ENCODE peak calls at places on chromosomes 1 and 21, in five cellular contexts. K is activated T-cell treated with anti-CD3 and anti-CD28 coated beads, Interleukin-2, amount 50 U/mL, for 1 hour; I is left colon; W is posterior cingulate gyrus; Y is lower leg skin. E is an unnamed sample.

GRCh38 chr21:44921928-44922327 is 1.2 kb upstream of the ITGB2 start:
- DNase-seq in K (no peak), I (no peak), W (peak; percentile 26), Y (no peak), E (no peak)

GRCh38 chr1:207014728-207015127 is 17.8 kb downstream of the C1orf116 start:
- DNase-seq in K (no peak), I (no peak), W (no peak), Y (no peak), E (no peak)

GRCh38 chr1:52825868-52826267 is 16.7 kb upstream of the ZYG11A start:
- DNase-seq in K (no peak), I (no peak), W (no peak), Y (no peak), E (peak; percentile 48)

GRCh38 chr1:158735848-158736247 is 15.3 kb upstream of the OR6K3 start:
- DNase-seq in K (no peak), I (no peak), W (no peak), Y (no peak), E (no peak)

GRCh38 chr1:225926551-225927113 is 2.6 kb upstream of the PYCR2 start:
- DNase-seq in K (no peak), I (no peak), W (peak; percentile 1), Y (no peak), E (peak; percentile 36)

GRCh38 chr1:214289574-214290272 is 8.8 kb downstream of the SMYD2 start:
- DNase-seq in K (no peak), I (no peak), W (no peak), Y (no peak), E (no peak)

GRCh38 chr21:43940329-43940653 is 71.8 kb upstream of the TRAPPC10 start:
- DNase-seq in K (no peak), I (no peak), W (no peak), Y (no peak), E (no peak)

GRCh38 chr1:109783436-109783835 is 19.7 kb upstream of the EPS8L3 start:
- DNase-seq in K (no peak), I (peak; percentile 23), W (no peak), Y (no peak), E (no peak)

GRCh38 chr1:232968965-232969364 is 18.6 kb downstream of the NTPCR start:
- DNase-seq in K (no peak), I (no peak), W (no peak), Y (no peak), E (peak; percentile 7)

GRCh38 chr1:150765229-150765976 is at the start of gene CTSS:
- DNase-seq in K (no peak), I (no peak), W (no peak), Y (no peak), E (peak; percentile 88)

GRCh38 chr21:29308456-29308783 is 9.7 kb downstream of the BACH1 start:
- DNase-seq in K (no peak), I (no peak), W (no peak), Y (no peak), E (no peak)

GRCh38 chr1:36307601-36308330 is 1.6 kb downstream of the SH3D21 start:
- DNase-seq in K (no peak), I (peak; percentile 30), W (no peak), Y (no peak), E (no peak)

GRCh38 chr1:177858222-177858894 is 111.5 kb downstream of the SEC16B start:
- DNase-seq in K (no peak), I (no peak), W (no peak), Y (no peak), E (no peak)

GRCh38 chr1:19762175-19762779 is 37.4 kb downstream of the TMCO4 start:
- DNase-seq in K (peak; percentile 36), I (peak; percentile 58), W (no peak), Y (no peak), E (peak; percentile 44)

GRCh38 chr1:240242601-240243144 is 151.0 kb downstream of the FMN2 start:
- DNase-seq in K (no peak), I (no peak), W (no peak), Y (no peak), E (no peak)

GRCh38 chr21:20882462-20883415 is 115.5 kb upstream of the NCAM2 start:
- DNase-seq in K (no peak), I (peak; percentile 45), W (peak; percentile 75), Y (no peak), E (peak; percentile 8)

GRCh38 chr1:177937174-177937770 is 32.6 kb downstream of the SEC16B start:
- DNase-seq in K (no peak), I (no peak), W (no peak), Y (no peak), E (no peak)

GRCh38 chr21:43359081-43359822 is 67.7 kb downstream of the SIK1 start:
- DNase-seq in K (no peak), I (no peak), W (no peak), Y (no peak), E (no peak)

GRCh38 chr1:31510304-31510703 is 66.0 kb upstream of the TINAGL1 start:
- DNase-seq in K (no peak), I (no peak), W (no peak), Y (no peak), E (no peak)

GRCh38 chr1:211472724-211473123 is 19.2 kb downstream of the RD3 start:
- DNase-seq in K (no peak), I (no peak), W (no peak), Y (no peak), E (no peak)

GRCh38 chr1:41440321-41441090 is 44.0 kb downstream of the EDN2 start:
- DNase-seq in K (no peak), I (no peak), W (no peak), Y (no peak), E (no peak)

GRCh38 chr1:230878584-230878975 is 10.3 kb upstream of the C1orf198 start:
- DNase-seq in K (no peak), I (no peak), W (no peak), Y (peak; percentile 73), E (no peak)

GRCh38 chr1:155022927-155023236 is 10.7 kb downstream of the DCST2 start:
- DNase-seq in K (no peak), I (no peak), W (no peak), Y (no peak), E (no peak)

GRCh38 chr1:161420763-161421455 is 53.2 kb upstream of the CFAP126 start:
- DNase-seq in K (no peak), I (no peak), W (no peak), Y (no peak), E (peak; percentile 57)

GRCh38 chr1:201893431-201893830 is 4.7 kb downstream of the SHISA4 start:
- DNase-seq in K (no peak), I (no peak), W (no peak), Y (no peak), E (no peak)

E was measured in OCI-LY7.